ENCODE peak calls at places on chromosomes 2 and 18, in five cellular contexts. J is endodermal cell, U is CD14-positive monocyte, V is MM.1S, N is K562. E is an unnamed sample.

GRCh38 chr2:23512778-23513177 is 127.8 kb downstream of the KLHL29 start:
- DNase-seq in V (no peak), N (no peak), J (no peak), U (no peak), E (no peak)

GRCh38 chr2:220753486-220753885 is 818.6 kb downstream of the EPHA4 start:
- DNase-seq in J (no peak), N (no peak), V (no peak), U (no peak), E (no peak)

GRCh38 chr2:10305715-10306114 is 3.0 kb downstream of the HPCAL1 start:
- DNase-seq in J (peak), V (no peak), U (peak), N (no peak), E (peak)

GRCh38 chr2:118992740-118993391 is 50.9 kb downstream of the MARCO start:
- DNase-seq in J (no peak), N (no peak), U (no peak), V (no peak), E (no peak)

GRCh38 chr2:161766334-161766733 is 142.1 kb downstream of the SLC4A10 start:
- DNase-seq in V (no peak), N (no peak), U (no peak), J (no peak), E (no peak)

GRCh38 chr2:46873632-46874068 is 42.0 kb downstream of the MCFD2 start:
- DNase-seq in V (no peak), N (peak), U (peak), J (peak), E (no peak)

GRCh38 chr2:121255363-121255762 is 29.6 kb downstream of the TFCP2L1 start:
- DNase-seq in V (no peak), U (no peak), N (no peak), J (no peak), E (no peak)

GRCh38 chr18:76401496-76401895 is 93.5 kb downstream of the ZNF516 start:
- DNase-seq in V (no peak), U (no peak), J (no peak), N (no peak), E (no peak)

GRCh38 chr2:165281387-165281786 is 42.2 kb downstream of the SCN2A start:
- DNase-seq in N (no peak), J (no peak), U (no peak), V (no peak), E (no peak)

GRCh38 chr18:13403786-13404549 is 185.4 kb downstream of the LDLRAD4 start:
- DNase-seq in J (no peak), U (no peak), N (no peak), V (no peak), E (no peak)

GRCh38 chr2:190607657-190608357 is 41.1 kb upstream of the NAB1 start:
- DNase-seq in N (no peak), U (no peak), V (no peak), J (no peak), E (no peak)

GRCh38 chr2:211454684-211455083 is 898.3 kb downstream of the CPS1 start:
- DNase-seq in U (no peak), N (no peak), V (no peak), J (no peak), E (no peak)

GRCh38 chr2:55136138-55136541 is 85.9 kb upstream of the RTN4 start:
- DNase-seq in J (no peak), V (no peak), N (no peak), U (no peak), E (no peak)

GRCh38 chr2:225274751-225275150 is 124.8 kb upstream of the NYAP2 start:
- DNase-seq in J (no peak), N (no peak), V (peak), U (no peak), E (peak)

GRCh38 chr18:79640064-79640672 is 39.4 kb upstream of the CTDP1 start:
- DNase-seq in V (no peak), U (no peak), N (no peak), J (peak), E (no peak)

GRCh38 chr2:44543773-44544725 is 182.3 kb downstream of the CAMKMT start:
- DNase-seq in V (no peak), J (no peak), N (no peak), U (no peak), E (no peak)

GRCh38 chr2:128538401-128538800 is 219.7 kb upstream of the HS6ST1 start:
- DNase-seq in V (no peak), U (no peak), N (no peak), J (no peak), E (no peak)

GRCh38 chr18:34342960-34343359 is 118.2 kb upstream of the NOL4 start:
- DNase-seq in V (no peak), N (no peak), J (no peak), U (no peak), E (no peak)

GRCh38 chr2:119760876-119761275 is 1.2 kb downstream of the PTPN4 start:
- DNase-seq in U (no peak), J (no peak), V (peak), N (no peak), E (peak)

GRCh38 chr2:242036653-242036950 is 167.1 kb downstream of the RTP5 start:
- DNase-seq in N (no peak), V (no peak), U (no peak), J (no peak), E (no peak)

GRCh38 chr2:161096336-161096735 is 63.9 kb upstream of the TANK start:
- DNase-seq in N (no peak), J (no peak), V (no peak), U (no peak), E (no peak)

GRCh38 chr2:170123593-170123992 is 54.4 kb upstream of the MYO3B start:
- DNase-seq in N (no peak), U (no peak), J (peak), V (no peak), E (no peak)

GRCh38 chr2:172128484-172128883 is 25.8 kb upstream of the DLX2 start:
- DNase-seq in N (no peak), U (no peak), J (no peak), V (no peak), E (no peak)

GRCh38 chr18:76064998-76065397 is 430.0 kb downstream of the ZNF516 start:
- DNase-seq in J (peak), N (peak), V (no peak), U (no peak), E (no peak)

GRCh38 chr2:85400023-85400422 is 10.1 kb downstream of the CAPG start:
- DNase-seq in V (no peak), U (no peak), N (no peak), J (no peak), E (no peak)

GRCh38 chr18:32346667-32347066 is 124.0 kb downstream of the GAREM1 start:
- DNase-seq in U (no peak), J (no peak), V (no peak), N (no peak), E (no peak)

GRCh38 chr2:164747786-164748433 is 93.7 kb downstream of the COBLL1 start:
- DNase-seq in U (no peak), N (no peak), J (no peak), V (no peak), E (no peak)

GRCh38 chr2:182763311-182763912 is 47.4 kb downstream of the DNAJC10 start:
- DNase-seq in J (peak), U (no peak), V (peak), N (peak), E (peak)

GRCh38 chr18:74353169-74353775 is 37.6 kb downstream of the C18orf63 start:
- DNase-seq in V (peak), J (peak), U (peak), N (peak), E (peak)

GRCh38 chr2:96899084-96899735 is 29.3 kb upstream of the SEMA4C start:
- DNase-seq in V (no peak), J (no peak), N (no peak), U (no peak), E (no peak)

GRCh38 chr2:191376981-191377629 is 131.9 kb downstream of the MYO1B start:
- DNase-seq in N (peak), U (peak), J (peak), V (no peak), E (no peak)

GRCh38 chr2:46872876-46873631 is 42.6 kb downstream of the MCFD2 start:
- DNase-seq in N (no peak), J (no peak), V (no peak), U (no peak), E (no peak)

GRCh38 chr2:57809230-57809629 is 237.4 kb upstream of the VRK2 start:
- DNase-seq in N (no peak), U (no peak), V (peak), J (no peak), E (no peak)

GRCh38 chr2:189982777-189983394 is 79.6 kb downstream of the MSTN start:
- DNase-seq in J (peak), N (peak), U (no peak), V (peak), E (peak)

GRCh38 chr18:54647176-54647575 is 56.1 kb downstream of the DYNAP start:
- DNase-seq in J (peak), U (no peak), V (peak), N (peak), E (peak)

GRCh38 chr18:37565985-37566478 is 434 bp upstream of the CELF4 start:
- DNase-seq in J (peak), V (no peak), N (no peak), U (no peak), E (no peak)

GRCh38 chr2:224580248-224580647 is 4.9 kb downstream of the CUL3 start:
- DNase-seq in V (no peak), J (no peak), U (no peak), N (no peak), E (no peak)

GRCh38 chr2:128252501-128252900 is 66.2 kb downstream of the HS6ST1 start:
- DNase-seq in V (no peak), U (no peak), N (no peak), J (peak), E (no peak)

GRCh38 chr2:236786786-236787185 is 217.2 kb downstream of the ACKR3 start:
- DNase-seq in N (no peak), U (no peak), V (no peak), J (no peak), E (no peak)

DNA sequence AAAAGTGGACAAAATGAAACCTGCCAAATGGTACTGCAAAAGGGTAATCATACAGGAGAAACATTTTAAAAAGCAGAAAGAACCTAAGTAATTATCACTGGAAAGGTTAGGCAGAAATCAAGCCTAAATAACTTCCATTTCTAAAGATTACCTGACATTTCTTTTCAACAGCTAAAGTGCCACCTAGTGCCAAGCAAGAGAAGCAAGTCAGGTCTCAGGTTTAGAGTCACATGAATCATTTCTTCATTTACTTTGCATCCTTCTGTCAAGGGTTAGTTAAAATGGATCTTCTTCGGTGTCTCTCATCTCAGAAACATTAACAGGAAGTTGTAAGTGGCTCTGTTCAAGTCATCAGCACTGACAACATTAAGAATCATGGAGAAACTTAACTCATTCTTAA is 90.3 kb downstream of the AKAIN1 start:
- DNase-seq in J (no peak), U (no peak), N (no peak), V (peak), E (peak)
- TF ChIP-seq CTCF in J (peak), U (no peak), N (peak), V (peak), E (peak)

DNA sequence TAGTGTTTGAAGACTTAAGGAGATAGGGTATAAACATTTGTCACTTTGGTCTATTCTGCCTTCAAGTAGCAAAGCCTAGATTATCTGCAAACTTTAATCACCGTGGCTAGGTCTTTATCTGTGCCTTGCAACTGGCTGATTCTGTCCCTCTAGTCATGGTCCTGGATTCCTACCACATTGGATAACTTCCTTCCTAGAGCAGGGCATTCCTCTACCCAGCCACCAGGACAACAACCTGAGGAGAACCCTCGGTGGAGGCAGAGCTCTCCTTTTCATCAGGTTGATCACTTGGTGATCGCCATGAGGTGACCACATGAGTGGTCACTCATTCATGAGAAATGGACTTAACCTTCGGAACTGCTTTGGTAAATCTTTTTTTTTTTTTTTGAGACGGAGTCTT is 25.3 kb upstream of the PTPRM start:
- DNase-seq in U (no peak), V (no peak), N (no peak), J (peak), E (no peak)
- TF ChIP-seq CTCF in U (no peak), V (no peak), N (no peak), J (peak), E (no peak)

DNA sequence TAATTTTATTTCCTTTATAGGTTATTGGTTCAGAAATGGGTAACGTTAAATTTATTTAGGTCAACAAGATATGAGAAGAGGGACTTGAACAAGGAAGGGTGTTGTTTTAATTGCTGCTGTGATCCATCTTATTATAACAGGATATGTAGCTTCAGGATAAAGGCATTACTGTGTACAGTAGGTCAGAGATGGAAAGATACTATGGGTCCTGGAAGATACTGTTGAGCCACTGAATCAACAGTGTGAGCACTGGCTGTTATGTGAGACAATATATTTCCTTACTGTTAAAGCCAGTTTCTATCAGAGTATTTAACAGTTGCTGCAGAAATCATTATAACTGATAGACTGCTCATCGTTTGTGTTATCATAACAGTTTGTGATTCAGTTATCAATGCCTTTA is 414.7 kb downstream of the THSD7B start:
- DNase-seq in N (no peak), J (no peak), V (no peak), U (no peak), E (no peak)
- TF ChIP-seq CTCF in N (no peak), J (no peak), V (no peak), U (no peak), E (no peak)

DNA sequence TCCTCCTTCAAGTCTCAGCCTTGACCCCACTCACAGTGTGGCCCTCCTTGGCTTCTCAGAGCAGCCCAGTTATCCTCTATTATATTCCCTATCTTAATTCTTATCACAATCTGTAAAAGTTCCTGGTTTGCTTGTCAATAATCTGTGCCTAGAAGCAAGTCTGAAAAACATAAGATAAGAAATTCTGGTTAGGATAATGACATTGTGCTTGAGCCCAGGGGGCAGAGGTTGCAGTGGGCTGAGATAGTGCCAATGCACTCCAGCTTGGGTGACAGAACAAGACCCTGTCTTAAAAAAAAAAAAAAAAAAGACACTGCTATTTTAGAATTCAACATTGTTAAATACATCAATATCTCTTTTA is 63.9 kb downstream of the TMEM131 start:
- DNase-seq in J (no peak), U (no peak), V (no peak), N (no peak), E (no peak)
- TF ChIP-seq CTCF in J (no peak), U (no peak), V (no peak), N (no peak), E (no peak)

GRCh38 chr2:202169826-202170424 is 68.5 kb downstream of the SUMO1 start:
- DNase-seq in J (no peak), V (no peak), N (no peak), U (no peak), E (no peak)

GRCh38 chr2:202169131-202169530 is 69.3 kb downstream of the SUMO1 start:
- DNase-seq in V (no peak), U (no peak), J (no peak), N (no peak), E (no peak)

GRCh38 chr2:202172439-202173191 is 65.8 kb downstream of the SUMO1 start:
- DNase-seq in N (no peak), U (no peak), V (peak), J (no peak), E (no peak)

GRCh38 chr2:202165945-202166344 is 72.5 kb downstream of the SUMO1 start:
- DNase-seq in N (no peak), V (no peak), J (no peak), U (no peak), E (no peak)

GRCh38 chr2:202171246-202171833 is 67.1 kb downstream of the SUMO1 start:
- DNase-seq in V (no peak), N (no peak), J (peak), U (no peak), E (no peak)
- TF ChIP-seq CTCF in V (no peak), N (no peak), J (no peak), U (no peak), E (no peak)

DNA sequence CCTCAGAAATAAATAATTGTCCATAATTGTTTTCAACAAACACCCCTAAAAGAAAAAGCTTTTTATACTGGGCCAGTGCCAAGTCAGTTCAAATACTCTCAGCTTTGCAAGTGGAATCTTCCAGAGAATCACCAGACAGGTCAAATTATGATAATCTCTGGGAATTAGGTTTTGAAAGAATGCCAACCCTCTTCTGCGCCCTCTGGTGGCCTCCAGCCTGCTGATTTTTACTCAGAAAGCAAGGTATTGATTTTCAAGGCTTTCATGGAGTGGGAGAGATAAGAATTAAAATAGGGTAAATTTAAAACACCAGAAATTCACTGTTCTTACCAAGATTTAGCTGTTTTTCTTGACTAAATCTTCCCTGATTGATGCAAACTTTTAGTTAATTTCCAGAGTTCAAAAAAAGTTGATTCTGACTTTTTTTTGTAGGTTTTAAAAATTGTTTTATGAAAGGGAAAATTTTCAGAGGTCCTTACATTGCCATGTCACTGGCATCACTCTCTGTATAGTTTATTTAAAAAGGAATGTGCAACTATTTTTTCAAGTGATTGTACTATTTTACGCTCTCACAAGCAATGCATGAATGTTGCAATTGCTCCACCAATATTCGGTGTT is 282.9 kb upstream of the TNP1 start:
- DNase-seq in U (no peak), N (peak), J (peak), V (no peak), E (peak)
- TF ChIP-seq CTCF in U (peak), N (peak), J (peak), V (peak), E (peak)

DNA sequence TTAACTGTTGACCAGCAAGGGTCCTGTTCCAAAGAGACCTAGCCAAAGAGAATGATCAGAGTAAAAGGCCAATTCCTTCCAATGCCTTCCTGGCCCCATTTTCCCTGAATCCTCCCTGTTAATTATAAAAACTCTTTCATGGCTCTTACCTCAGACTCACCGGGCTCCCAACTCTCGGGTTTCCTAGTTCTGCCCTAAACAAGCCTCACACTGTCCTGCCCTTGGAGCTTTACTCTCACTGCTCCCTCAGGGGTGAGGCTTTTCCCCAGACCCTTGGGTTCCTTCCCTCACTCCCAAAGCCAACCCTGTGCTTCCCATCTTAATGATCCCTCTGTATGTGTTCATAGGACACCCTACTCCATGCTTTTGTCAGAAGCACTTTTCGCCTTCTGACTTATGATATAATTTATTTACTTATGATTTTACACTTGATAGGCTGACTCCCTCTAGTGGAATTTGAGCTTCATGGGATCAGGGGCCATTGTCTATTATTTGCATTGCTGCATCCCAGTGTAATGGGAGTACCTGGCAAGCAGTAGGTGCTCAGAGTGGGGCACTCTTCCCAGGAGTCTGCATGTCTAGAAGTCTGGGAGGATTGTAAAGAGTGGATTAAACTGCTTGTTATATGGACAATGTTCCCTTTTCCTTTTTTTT is 29.9 kb upstream of the ZNG1B start:
- DNase-seq in V (no peak), U (no peak), J (no peak), N (no peak), E (peak)
- TF ChIP-seq CTCF in V (peak), U (peak), J (peak), N (peak), E (peak)

GRCh38 chr2:167844714-167845530 is 402.5 kb downstream of the STK39 start:
- DNase-seq in V (no peak), U (no peak), N (no peak), J (peak), E (peak)
- TF ChIP-seq CTCF in V (no peak), U (no peak), N (peak), J (peak), E (peak)

DNA sequence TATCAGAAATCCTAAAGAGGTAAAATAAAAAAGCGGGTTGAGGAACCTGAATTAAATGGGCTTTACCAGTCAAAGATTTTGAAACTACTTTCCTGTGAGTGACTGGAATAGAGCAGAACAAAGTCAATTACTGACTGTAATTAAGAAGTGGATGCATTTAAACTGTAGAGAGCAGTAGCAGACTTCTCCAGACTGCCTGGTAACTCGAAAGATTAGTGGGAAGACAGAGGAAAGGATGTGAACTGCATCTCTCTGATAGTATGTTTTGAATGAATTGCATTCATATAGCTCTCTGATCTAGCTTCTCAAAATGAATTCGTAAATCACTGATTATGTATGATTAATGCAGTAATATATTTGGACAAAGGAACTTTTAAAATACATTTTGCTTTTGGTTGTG is 303.9 kb downstream of the ARHGAP15 start:
- DNase-seq in J (no peak), V (no peak), U (no peak), N (no peak), E (no peak)
- TF ChIP-seq CTCF in J (peak), V (no peak), U (no peak), N (peak), E (no peak)

GRCh38 chr2:198053173-198053572 is 248.8 kb downstream of the PLCL1 start:
- DNase-seq in U (no peak), V (no peak), J (no peak), N (no peak), E (no peak)
- TF ChIP-seq CTCF in U (no peak), V (no peak), J (no peak), N (no peak), E (no peak)